ENCODE peak calls at places on chromosomes 12 and 14, in four cellular contexts. T is AG10803; J is NCI-H460; C is stimulated activated CD4-positive, alpha-beta T cell treated with anti-CD3 and anti-CD28 coated beads, Interleukin-1b, Interleukin-23, amount 100 ng/mL, for 24 hours. U is an unnamed sample.

GRCh38 chr14:36657409-36658090 is 4.1 kb upstream of the PAX9 start:
- DNase-seq in T (no peak), J (no peak), C (no peak), U (no peak)

GRCh38 chr14:55850803-55851202 is 267.4 kb upstream of the PELI2 start:
- DNase-seq in T (peak), J (no peak), C (no peak), U (peak)

GRCh38 chr12:131011165-131012079 is 57.7 kb downstream of the ADGRD1 start:
- DNase-seq in T (peak), J (no peak), C (no peak), U (peak)

GRCh38 chr12:974281-974862 is 16.7 kb upstream of the ERC1 start:
- DNase-seq in T (no peak), J (no peak), C (no peak), U (no peak)

GRCh38 chr12:56980941-56981530 is 23.6 kb upstream of the RDH16 start:
- DNase-seq in T (no peak), J (no peak), C (no peak), U (no peak)

GRCh38 chr12:110917467-110917866 is 2.9 kb downstream of the MYL2 start:
- DNase-seq in T (peak), J (no peak), C (no peak), U (peak)

GRCh38 chr14:100591453-100592371 is 4.5 kb upstream of the BEGAIN start:
- DNase-seq in T (no peak), J (no peak), C (no peak), U (no peak)

GRCh38 chr12:130916251-130916911 is 37.3 kb upstream of the ADGRD1 start:
- DNase-seq in T (peak), J (peak), C (no peak), U (peak)

GRCh38 chr12:105596731-105597130 is 266.2 kb downstream of the C12orf75 start:
- DNase-seq in T (no peak), J (no peak), C (no peak), U (no peak)

GRCh38 chr14:58830121-58830520 is 192.4 kb downstream of the DACT1 start:
- DNase-seq in T (no peak), J (no peak), C (no peak), U (no peak)

GRCh38 chr12:72010365-72010764 is 71.7 kb downstream of the TPH2 start:
- DNase-seq in T (peak), J (no peak), C (no peak), U (peak)

GRCh38 chr14:34981743-34982420 is 910 bp upstream of the SRP54 start:
- DNase-seq in T (no peak), J (no peak), C (peak), U (no peak)

GRCh38 chr12:109346920-109347319 is 780 bp upstream of the MYO1H start:
- DNase-seq in T (no peak), J (no peak), C (no peak), U (no peak)

GRCh38 chr14:54600685-54601084 is 33.8 kb downstream of the SAMD4A start:
- DNase-seq in T (peak), J (no peak), C (no peak), U (peak)

GRCh38 chr12:4423528-4424195 is 22.0 kb downstream of the FGF6 start:
- DNase-seq in T (no peak), J (no peak), C (no peak), U (no peak)

GRCh38 chr12:59500915-59501314 is 94.9 kb upstream of the SLC16A7 start:
- DNase-seq in T (no peak), J (no peak), C (no peak), U (no peak)

GRCh38 chr14:68135566-68135965 is 316.0 kb downstream of the RAD51B start:
- DNase-seq in T (peak), J (no peak), C (no peak), U (peak)

GRCh38 chr14:61652526-61653262 is 42.6 kb upstream of the HIF1A start:
- DNase-seq in T (peak), J (no peak), C (no peak), U (no peak)

GRCh38 chr12:100279612-100280244 is 12.8 kb downstream of the SCYL2 start:
- DNase-seq in T (no peak), J (no peak), C (no peak), U (peak)

GRCh38 chr14:47332939-47333338 is 342.5 kb downstream of the MDGA2 start:
- DNase-seq in T (no peak), J (no peak), C (no peak), U (no peak)

GRCh38 chr12:23980826-23981225 is 31.4 kb upstream of the SOX5 start:
- DNase-seq in T (no peak), J (no peak), C (no peak), U (no peak)

GRCh38 chr14:74634964-74635363 is 22.9 kb upstream of the LTBP2 start:
- DNase-seq in T (peak), J (no peak), C (no peak), U (no peak)

GRCh38 chr14:105411985-105412767 is 7.5 kb upstream of the MTA1 start:
- DNase-seq in T (no peak), J (no peak), C (no peak), U (no peak)

GRCh38 chr12:113306382-113306781 is 28.5 kb downstream of the SLC8B1 start:
- DNase-seq in T (no peak), J (no peak), C (no peak), U (no peak)

GRCh38 chr14:103867020-103867419 is 19.6 kb upstream of the PPP1R13B start:
- DNase-seq in T (no peak), J (no peak), C (no peak), U (no peak)

GRCh38 chr14:23219075-23219474 is 18.7 kb upstream of the RNF212B start:
- DNase-seq in T (no peak), J (no peak), C (no peak), U (no peak)

U was measured in EL.